ENCODE peak calls at places on chromosomes 13 and 19, in five cellular contexts. One of them, this sample, is unnamed.

GRCh38 chr19:47226426-47227346 is 4.3 kb downstream of the BBC3 start:
- DNase-seq in upper lobe of left lung: peak; percentile 88
- DNase-seq in upper lobe of right lung: peak; percentile 92
- DNase-seq in GM23248: peak; percentile 89
- DNase-seq in DND-41: peak; percentile 91
- DNase-seq in this sample: peak; percentile 88

GRCh38 chr13:110826861-110827672 is 87.8 kb downstream of the ANKRD10 start:
- DNase-seq in DND-41: no peak
- DNase-seq in upper lobe of right lung: no peak
- DNase-seq in upper lobe of left lung: no peak
- DNase-seq in GM23248: no peak
- DNase-seq in this sample: no peak

GRCh38 chr13:114161028-114161556 is 18.0 kb upstream of the CFAP97D2 start:
- DNase-seq in DND-41: no peak
- DNase-seq in GM23248: no peak
- DNase-seq in upper lobe of left lung: no peak
- DNase-seq in upper lobe of right lung: no peak
- DNase-seq in this sample: no peak

GRCh38 chr13:29987340-29987739 is 136.9 kb upstream of the UBL3 start:
- DNase-seq in DND-41: no peak
- DNase-seq in GM23248: no peak
- DNase-seq in upper lobe of right lung: no peak
- DNase-seq in upper lobe of left lung: no peak
- DNase-seq in this sample: no peak

GRCh38 chr13:101398920-101399319 is 17.4 kb downstream of the NALCN start:
- DNase-seq in upper lobe of left lung: no peak
- DNase-seq in DND-41: no peak
- DNase-seq in GM23248: peak; percentile 88
- DNase-seq in upper lobe of right lung: no peak
- DNase-seq in this sample: no peak

GRCh38 chr19:51460164-51460992 is 2.1 kb upstream of the SIGLEC8 start:
- DNase-seq in upper lobe of left lung: no peak
- DNase-seq in upper lobe of right lung: no peak
- DNase-seq in GM23248: peak; percentile 29
- DNase-seq in DND-41: no peak
- DNase-seq in this sample: no peak

GRCh38 chr19:47026889-47027288 is 7.3 kb downstream of the NPAS1 start:
- DNase-seq in GM23248: no peak
- DNase-seq in upper lobe of left lung: no peak
- DNase-seq in DND-41: no peak
- DNase-seq in upper lobe of right lung: no peak
- DNase-seq in this sample: no peak

GRCh38 chr13:98966019-98966418 is 11.8 kb downstream of the DOCK9 start:
- DNase-seq in upper lobe of right lung: no peak
- DNase-seq in upper lobe of left lung: no peak
- DNase-seq in DND-41: no peak
- DNase-seq in GM23248: no peak
- DNase-seq in this sample: no peak

GRCh38 chr13:29893438-29893837 is 43.0 kb upstream of the UBL3 start:
- DNase-seq in upper lobe of left lung: no peak
- DNase-seq in DND-41: no peak
- DNase-seq in GM23248: peak; percentile 15
- DNase-seq in upper lobe of right lung: no peak
- DNase-seq in this sample: no peak

GRCh38 chr19:48896191-48896720 is 2.3 kb downstream of the TULP2 start:
- DNase-seq in upper lobe of left lung: peak; percentile 84
- DNase-seq in upper lobe of right lung: peak; percentile 78
- DNase-seq in DND-41: peak; percentile 43
- DNase-seq in GM23248: peak; percentile 64
- DNase-seq in this sample: peak; percentile 64

GRCh38 chr13:24083722-24084421 is 76.6 kb upstream of the SPATA13 start:
- DNase-seq in DND-41: no peak
- DNase-seq in upper lobe of left lung: no peak
- DNase-seq in upper lobe of right lung: no peak
- DNase-seq in GM23248: peak; percentile 18
- DNase-seq in this sample: no peak

GRCh38 chr13:39038569-39038898 is 278 bp downstream of the NHLRC3 start:
- DNase-seq in GM23248: peak; percentile 58
- DNase-seq in upper lobe of left lung: peak; percentile 70
- DNase-seq in upper lobe of right lung: no peak
- DNase-seq in DND-41: no peak
- DNase-seq in this sample: no peak

GRCh38 chr13:99766641-99767045 is 204.9 kb downstream of the ZIC5 start:
- DNase-seq in GM23248: no peak
- DNase-seq in upper lobe of right lung: no peak
- DNase-seq in upper lobe of left lung: no peak
- DNase-seq in DND-41: no peak
- DNase-seq in this sample: no peak

GRCh38 chr13:44249439-44249838 is 124.2 kb upstream of the SERP2 start:
- DNase-seq in DND-41: no peak
- DNase-seq in GM23248: peak; percentile 75
- DNase-seq in upper lobe of left lung: no peak
- DNase-seq in upper lobe of right lung: no peak
- DNase-seq in this sample: peak; percentile 78

GRCh38 chr13:44257806-44258205 is 115.8 kb upstream of the SERP2 start:
- DNase-seq in GM23248: peak; percentile 65
- DNase-seq in DND-41: no peak
- DNase-seq in upper lobe of right lung: no peak
- DNase-seq in upper lobe of left lung: no peak
- DNase-seq in this sample: no peak

GRCh38 chr13:44252938-44253337 is 120.7 kb upstream of the SERP2 start:
- DNase-seq in GM23248: no peak
- DNase-seq in upper lobe of right lung: no peak
- DNase-seq in DND-41: no peak
- DNase-seq in upper lobe of left lung: no peak
- DNase-seq in this sample: no peak
- H3K4me1 ChIP-seq in GM23248: peaks cover 14% of the 10 kb centered on the region
- H3K4me1 ChIP-seq in upper lobe of right lung: peaks cover 7% of the 10 kb centered on the region
- H3K4me1 ChIP-seq in DND-41: no peaks in the 10 kb centered on the region
- H3K4me1 ChIP-seq in upper lobe of left lung: peaks cover 12% of the 10 kb centered on the region
- H3K4me1 ChIP-seq in this sample: no peaks in the 10 kb centered on the region

DNA sequence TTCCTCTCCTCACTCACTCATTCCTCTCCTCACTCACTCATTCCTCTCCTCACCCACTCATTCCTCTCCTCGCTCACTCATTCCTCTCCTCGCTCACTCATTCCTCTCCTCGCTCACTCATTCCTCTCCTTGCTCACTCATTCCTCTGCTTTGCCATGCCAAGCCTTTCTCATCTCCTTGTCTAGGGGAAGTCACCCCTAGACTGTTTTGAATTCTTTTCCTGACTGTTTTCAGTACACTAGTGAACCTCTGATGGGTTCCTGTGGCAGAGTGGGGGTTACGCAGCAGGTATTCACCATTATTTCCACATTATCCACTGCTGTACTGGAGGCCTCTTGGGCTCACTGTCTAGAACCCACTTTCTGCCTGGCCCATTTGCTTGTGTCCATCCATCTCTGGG is 1.2 kb downstream of the CYP4F8 start:
- DNase-seq in DND-41: no peak
- DNase-seq in GM23248: no peak
- DNase-seq in upper lobe of right lung: no peak
- DNase-seq in upper lobe of left lung: no peak
- DNase-seq in this sample: no peak
- H3K9me3 ChIP-seq in DND-41: no peaks in the 10 kb centered on the region
- H3K9me3 ChIP-seq in GM23248: no peaks in the 10 kb centered on the region
- H3K9me3 ChIP-seq in upper lobe of right lung: no peaks in the 10 kb centered on the region
- H3K9me3 ChIP-seq in upper lobe of left lung: no peaks in the 10 kb centered on the region
- H3K9me3 ChIP-seq in this sample: no peaks in the 10 kb centered on the region

DNA sequence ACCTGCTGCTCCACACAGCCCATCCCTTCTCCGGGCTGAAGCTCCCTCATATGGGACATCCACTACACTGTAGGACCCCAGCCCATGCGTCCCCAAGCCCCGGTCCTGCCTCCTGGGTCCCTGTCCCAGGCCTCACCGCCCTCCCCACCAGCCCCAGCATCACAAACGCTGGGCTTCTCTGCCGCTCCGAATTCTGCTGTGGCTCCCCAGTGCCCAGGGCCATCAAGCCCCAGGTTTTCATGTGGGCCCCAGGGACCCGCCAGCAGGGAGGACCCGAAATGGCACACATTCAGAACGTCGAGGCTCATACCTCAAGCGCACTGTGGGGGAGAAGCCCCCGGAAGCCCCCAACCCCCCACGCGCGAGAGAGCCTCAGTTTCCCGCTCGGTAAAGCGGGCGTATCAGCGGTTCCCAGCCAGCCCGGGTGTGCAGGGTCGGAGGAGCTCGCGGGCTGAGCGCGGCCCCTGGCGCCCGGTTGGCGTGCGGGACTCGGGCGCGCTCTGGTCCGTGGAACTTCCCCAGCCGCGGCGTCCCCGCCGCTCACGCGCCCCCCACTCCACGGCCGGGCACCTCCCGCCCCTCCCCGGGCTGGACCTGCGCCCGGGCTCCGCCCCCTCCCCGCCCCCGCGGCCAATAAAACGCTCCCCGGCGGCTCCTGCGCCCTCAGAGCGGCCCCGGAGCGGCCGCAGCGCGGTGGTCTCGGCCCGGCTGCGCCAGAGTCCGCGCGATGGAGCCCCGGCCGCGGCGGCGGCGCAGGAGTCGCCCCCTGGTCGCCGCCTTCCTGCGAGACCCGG is at the start of gene PLK5:
- DNase-seq in GM23248: no peak
- DNase-seq in upper lobe of right lung: no peak
- DNase-seq in DND-41: no peak
- DNase-seq in upper lobe of left lung: no peak
- DNase-seq in this sample: no peak
- H3K4me3 ChIP-seq in GM23248: no peak within 1 kb of the TSS
- H3K4me3 ChIP-seq in upper lobe of right lung: no peak within 1 kb of the TSS
- H3K4me3 ChIP-seq in DND-41: no peak within 1 kb of the TSS
- H3K4me3 ChIP-seq in upper lobe of left lung: no peak within 1 kb of the TSS
- H3K4me3 ChIP-seq in this sample: peak within 1 kb of the TSS; percentile 42

GRCh38 chr19:18435185-18435841 is 2.6 kb downstream of the ISYNA1 start:
- DNase-seq in upper lobe of left lung: peak; percentile 87
- DNase-seq in DND-41: no peak
- DNase-seq in upper lobe of right lung: no peak
- DNase-seq in GM23248: peak; percentile 18
- DNase-seq in this sample: no peak

GRCh38 chr19:18435848-18436631 is 1.9 kb downstream of the ISYNA1 start:
- DNase-seq in upper lobe of right lung: no peak
- DNase-seq in DND-41: no peak
- DNase-seq in GM23248: peak; percentile 19
- DNase-seq in upper lobe of left lung: peak; percentile 83
- DNase-seq in this sample: no peak

GRCh38 chr19:18433735-18434398 is 4.1 kb downstream of the ISYNA1 start:
- DNase-seq in upper lobe of right lung: no peak
- DNase-seq in upper lobe of left lung: peak; percentile 89
- DNase-seq in GM23248: no peak
- DNase-seq in DND-41: no peak
- DNase-seq in this sample: no peak

GRCh38 chr19:18433039-18433691 is 4.8 kb downstream of the ISYNA1 start:
- DNase-seq in GM23248: peak; percentile 20
- DNase-seq in DND-41: no peak
- DNase-seq in upper lobe of left lung: peak; percentile 89
- DNase-seq in upper lobe of right lung: no peak
- DNase-seq in this sample: no peak

DNA sequence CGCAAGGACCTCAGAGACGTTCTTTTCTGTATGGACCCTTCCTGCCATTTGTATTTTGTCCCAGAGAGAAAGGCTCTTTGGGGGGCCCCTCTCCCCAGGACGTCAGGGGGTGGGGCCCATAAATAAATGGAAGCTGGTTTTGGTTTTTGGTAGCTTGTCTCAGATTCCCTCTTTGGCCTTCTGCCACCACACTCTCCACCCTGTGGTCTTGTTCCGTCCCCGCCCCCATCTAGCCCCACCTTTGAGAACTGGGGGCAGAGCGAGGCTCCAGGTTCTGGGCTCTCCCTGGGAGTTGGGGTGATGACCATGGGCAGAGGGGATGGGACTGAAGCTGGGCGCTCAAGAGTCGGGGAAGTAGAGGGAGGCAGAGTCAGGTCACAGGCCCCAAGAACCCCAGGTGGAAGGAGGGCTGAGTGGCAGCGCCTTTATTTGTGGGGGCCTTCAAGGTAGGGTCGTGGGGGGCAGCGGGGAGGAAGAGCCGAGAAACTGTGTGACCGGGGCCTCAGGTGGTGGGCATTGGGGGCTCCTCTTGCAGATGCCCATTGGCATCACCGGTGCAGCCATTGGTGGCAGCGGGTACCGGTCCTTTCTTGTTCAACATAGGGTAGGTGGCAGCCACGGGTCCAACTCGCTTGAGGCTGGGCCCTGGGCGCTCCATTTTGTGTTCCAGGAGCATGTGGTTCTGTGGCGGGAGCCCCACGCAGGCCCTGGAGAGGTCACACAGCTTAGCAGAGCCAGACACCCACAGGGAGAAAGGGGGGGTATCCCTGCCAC is 3.3 kb downstream of the ISYNA1 start:
- DNase-seq in upper lobe of right lung: no peak
- DNase-seq in DND-41: no peak
- DNase-seq in upper lobe of left lung: no peak
- DNase-seq in GM23248: peak; percentile 20
- DNase-seq in this sample: no peak
- H3K4me1 ChIP-seq in upper lobe of right lung: peaks cover 28% of the 10 kb centered on the region
- H3K4me1 ChIP-seq in DND-41: peaks cover 31% of the 10 kb centered on the region
- H3K4me1 ChIP-seq in upper lobe of left lung: peaks cover 67% of the 10 kb centered on the region
- H3K4me1 ChIP-seq in GM23248: peaks cover 4% of the 10 kb centered on the region
- H3K4me1 ChIP-seq in this sample: peaks cover 18% of the 10 kb centered on the region

DNA sequence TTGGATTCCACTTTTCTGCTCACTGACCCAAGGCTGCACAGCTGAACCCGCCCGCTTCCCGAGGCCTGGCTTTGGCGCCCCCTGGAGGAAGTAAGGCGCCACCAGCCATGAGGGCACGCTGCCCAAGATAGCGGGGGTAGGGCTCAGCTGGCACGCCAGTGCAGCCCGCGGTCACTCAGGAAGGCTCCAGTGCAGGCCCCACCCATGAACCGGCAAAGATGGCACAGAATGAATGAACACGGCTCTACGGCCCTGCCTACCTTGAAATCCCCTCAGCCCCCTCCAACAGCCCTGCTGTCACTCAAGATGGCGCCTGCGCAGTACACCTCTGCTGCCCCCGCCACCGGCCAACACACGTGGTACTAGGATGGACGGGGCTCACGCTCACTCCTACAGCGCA is 3.0 kb downstream of the PEG3 start:
- DNase-seq in DND-41: no peak
- DNase-seq in GM23248: peak; percentile 61
- DNase-seq in upper lobe of right lung: peak; percentile 82
- DNase-seq in upper lobe of left lung: peak; percentile 84
- DNase-seq in this sample: peak; percentile 72
- H3K9me3 ChIP-seq in DND-41: peaks cover 22% of the 10 kb centered on the region
- H3K9me3 ChIP-seq in GM23248: no peaks in the 10 kb centered on the region
- H3K9me3 ChIP-seq in upper lobe of right lung: no peaks in the 10 kb centered on the region
- H3K9me3 ChIP-seq in upper lobe of left lung: no peaks in the 10 kb centered on the region
- H3K9me3 ChIP-seq in this sample: no peaks in the 10 kb centered on the region